ENCODE peak calls at places on chromosomes 16 and 17, in five cellular contexts. S is B cell; C is CD8-positive, alpha-beta T cell; V is progenitor cell of endocrine pancreas; Y is lung. P is an unnamed sample.

GRCh38 chr16:88356124-88356726 is 26.5 kb upstream of the ZNF469 start:
- DNase-seq in S (no peak), C (no peak), V (no peak), Y (no peak), P (no peak)

GRCh38 chr16:1181715-1182671 is 29.1 kb downstream of the CACNA1H start:
- DNase-seq in S (no peak), C (no peak), V (peak), Y (peak), P (no peak)

GRCh38 chr17:321386-321941 is 31.1 kb downstream of the RPH3AL start:
- DNase-seq in S (no peak), C (no peak), V (no peak), Y (no peak), P (no peak)

GRCh38 chr17:79991924-79992656 is 43.6 kb downstream of the TBC1D16 start:
- DNase-seq in S (no peak), C (no peak), V (no peak), Y (no peak), P (no peak)

GRCh38 chr17:16106161-16106891 is 106.7 kb downstream of the TTC19 start:
- DNase-seq in S (no peak), C (no peak), V (no peak), Y (no peak), P (no peak)

GRCh38 chr16:82761858-82762257 is 135.1 kb downstream of the CDH13 start:
- DNase-seq in S (no peak), C (no peak), V (no peak), Y (no peak), P (no peak)

GRCh38 chr16:11499295-11500089 is 87.2 kb downstream of the LITAF start:
- DNase-seq in S (no peak), C (no peak), V (no peak), Y (no peak), P (no peak)

GRCh38 chr17:49235896-49236295 is 5.3 kb upstream of the PHOSPHO1 start:
- DNase-seq in S (no peak), C (no peak), V (no peak), Y (no peak), P (no peak)

GRCh38 chr16:84647830-84648594 is at the start of gene KLHL36:
- DNase-seq in S (peak), C (peak), V (peak), Y (peak), P (peak)

GRCh38 chr17:65345261-65346060 is 208.3 kb downstream of the RGS9 start:
- DNase-seq in S (no peak), C (peak), V (no peak), Y (no peak), P (no peak)

GRCh38 chr16:76194621-76195015 is 82.6 kb upstream of the CNTNAP4 start:
- DNase-seq in S (no peak), C (no peak), V (no peak), Y (no peak), P (no peak)

GRCh38 chr17:56834380-56835258 is 668 bp downstream of the DGKE start:
- DNase-seq in S (peak), C (peak), V (peak), Y (no peak), P (peak)

GRCh38 chr17:41655611-41656111 is 31.3 kb upstream of the KRT17 start:
- DNase-seq in S (no peak), C (no peak), V (no peak), Y (peak), P (no peak)

GRCh38 chr17:28925912-28926365 is 23.1 kb upstream of the DHRS13 start:
- DNase-seq in S (peak), C (peak), V (no peak), Y (no peak), P (peak)

GRCh38 chr16:10594312-10594950 is 14.0 kb upstream of the EMP2 start:
- DNase-seq in S (no peak), C (no peak), V (no peak), Y (peak), P (no peak)

GRCh38 chr17:32267690-32268205 is 2.1 kb downstream of the RHBDL3 start:
- DNase-seq in S (no peak), C (no peak), V (no peak), Y (no peak), P (no peak)

GRCh38 chr16:27378871-27379580 is 22.9 kb upstream of the IL21R start:
- DNase-seq in S (no peak), C (peak), V (no peak), Y (no peak), P (no peak)

GRCh38 chr17:32490101-32490482 is 3.3 kb downstream of the CDK5R1 start:
- DNase-seq in S (no peak), C (no peak), V (no peak), Y (no peak), P (peak)

GRCh38 chr17:31586946-31587345 is 195.5 kb downstream of the RAB11FIP4 start:
- DNase-seq in S (no peak), C (no peak), V (no peak), Y (no peak), P (no peak)

GRCh38 chr17:78736526-78737079 is 45.5 kb downstream of the CYTH1 start:
- DNase-seq in S (peak), C (peak), V (no peak), Y (peak), P (peak)
- TF ChIP-seq CTCF in S (no peak), C (no peak), V (no peak), Y (no peak), P (no peak)

DNA sequence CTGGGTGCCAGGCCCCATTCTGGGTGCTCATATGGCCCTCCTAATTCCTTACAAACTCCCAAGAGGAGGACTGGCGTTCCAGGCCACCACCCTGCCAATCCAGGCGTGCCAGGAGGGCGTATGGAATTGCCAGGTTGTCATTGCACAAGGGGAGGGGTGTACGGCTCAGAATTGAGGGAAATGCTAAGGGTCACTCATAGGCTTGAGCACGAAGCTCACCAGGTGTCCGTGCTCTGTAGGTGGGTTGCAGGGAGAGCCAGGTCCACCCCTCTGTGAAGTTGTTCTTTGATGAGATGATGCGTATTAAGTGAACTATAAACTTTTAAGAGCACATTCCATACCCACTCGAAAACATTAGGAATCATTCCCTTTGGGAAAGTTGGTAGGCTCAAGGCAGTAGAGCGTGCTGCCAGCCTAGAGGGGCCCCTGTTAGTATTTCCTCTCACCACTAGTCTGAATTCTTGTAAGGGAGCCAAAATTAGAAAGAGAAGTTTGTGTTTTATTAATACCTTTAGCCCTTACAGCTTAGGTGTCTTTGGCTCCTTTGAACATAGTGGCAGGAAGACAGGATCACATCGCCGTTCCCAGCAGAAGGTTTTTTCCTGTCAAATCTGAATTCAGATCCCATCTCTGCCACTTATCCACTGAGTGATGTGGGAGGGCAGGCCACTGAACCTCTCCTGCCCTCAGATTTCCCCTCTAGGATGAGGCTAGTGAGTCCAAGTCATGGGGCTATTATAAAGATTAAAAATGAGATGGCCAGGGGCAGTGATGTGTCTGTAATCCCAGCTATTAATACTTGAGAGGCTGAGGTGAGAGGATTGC is 38.7 kb upstream of the NFAT5 start:
- DNase-seq in S (no peak), C (no peak), V (no peak), Y (no peak), P (no peak)
- TF ChIP-seq CTCF in S (no peak), C (no peak), V (no peak), Y (no peak), P (no peak)

GRCh38 chr17:43369986-43370385 is 28.8 kb upstream of the ARL4D start:
- DNase-seq in S (no peak), C (no peak), V (no peak), Y (no peak), P (no peak)

GRCh38 chr17:43366809-43367587 is 31.8 kb upstream of the ARL4D start:
- DNase-seq in S (no peak), C (no peak), V (no peak), Y (no peak), P (no peak)

GRCh38 chr17:43371227-43371821 is 27.5 kb upstream of the ARL4D start:
- DNase-seq in S (no peak), C (no peak), V (no peak), Y (no peak), P (no peak)

GRCh38 chr17:43367588-43368242 is 31.1 kb upstream of the ARL4D start:
- DNase-seq in S (no peak), C (no peak), V (no peak), Y (no peak), P (peak)

DNA sequence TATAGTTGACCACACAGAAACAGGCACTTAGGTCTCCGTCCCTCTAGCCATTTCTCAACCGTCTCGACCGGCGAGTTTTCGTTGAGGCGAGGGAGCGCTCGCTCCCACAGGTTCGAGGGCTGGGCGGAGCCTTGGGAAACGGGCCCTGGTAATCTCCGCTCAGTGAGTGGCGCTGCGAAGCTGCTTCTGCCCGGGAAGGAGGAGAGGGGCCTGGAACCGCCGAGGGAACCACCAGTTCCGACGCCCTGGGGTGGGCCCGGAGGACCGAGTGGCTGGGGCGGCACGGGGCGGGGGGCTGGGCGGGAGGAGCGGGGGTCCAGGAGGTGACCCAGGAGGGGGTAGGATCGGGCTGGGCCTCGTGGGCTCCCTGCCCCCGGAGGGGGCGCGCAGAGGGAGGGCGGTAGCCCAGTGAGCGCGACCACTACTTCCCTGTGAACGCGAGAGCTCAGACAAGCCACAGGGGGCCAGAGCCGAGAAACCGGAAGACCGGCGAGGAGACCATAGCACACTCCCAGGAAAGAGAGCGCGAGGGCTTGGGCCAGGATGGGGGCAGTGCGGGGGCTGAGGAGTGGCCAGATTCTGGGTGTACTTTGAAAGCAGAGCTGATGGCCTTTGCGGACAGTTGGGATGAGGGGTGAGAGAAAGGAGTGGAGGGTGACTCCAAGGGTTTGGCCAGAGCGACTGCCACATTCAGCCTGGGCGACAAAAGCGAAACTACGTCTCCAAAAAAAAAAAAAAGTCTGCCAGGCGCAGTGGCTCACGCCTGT is 29.9 kb upstream of the ARL4D start:
- DNase-seq in S (peak), C (peak), V (peak), Y (peak), P (peak)
- TF ChIP-seq CTCF in S (no peak), C (no peak), V (no peak), Y (no peak), P (peak)

DNA sequence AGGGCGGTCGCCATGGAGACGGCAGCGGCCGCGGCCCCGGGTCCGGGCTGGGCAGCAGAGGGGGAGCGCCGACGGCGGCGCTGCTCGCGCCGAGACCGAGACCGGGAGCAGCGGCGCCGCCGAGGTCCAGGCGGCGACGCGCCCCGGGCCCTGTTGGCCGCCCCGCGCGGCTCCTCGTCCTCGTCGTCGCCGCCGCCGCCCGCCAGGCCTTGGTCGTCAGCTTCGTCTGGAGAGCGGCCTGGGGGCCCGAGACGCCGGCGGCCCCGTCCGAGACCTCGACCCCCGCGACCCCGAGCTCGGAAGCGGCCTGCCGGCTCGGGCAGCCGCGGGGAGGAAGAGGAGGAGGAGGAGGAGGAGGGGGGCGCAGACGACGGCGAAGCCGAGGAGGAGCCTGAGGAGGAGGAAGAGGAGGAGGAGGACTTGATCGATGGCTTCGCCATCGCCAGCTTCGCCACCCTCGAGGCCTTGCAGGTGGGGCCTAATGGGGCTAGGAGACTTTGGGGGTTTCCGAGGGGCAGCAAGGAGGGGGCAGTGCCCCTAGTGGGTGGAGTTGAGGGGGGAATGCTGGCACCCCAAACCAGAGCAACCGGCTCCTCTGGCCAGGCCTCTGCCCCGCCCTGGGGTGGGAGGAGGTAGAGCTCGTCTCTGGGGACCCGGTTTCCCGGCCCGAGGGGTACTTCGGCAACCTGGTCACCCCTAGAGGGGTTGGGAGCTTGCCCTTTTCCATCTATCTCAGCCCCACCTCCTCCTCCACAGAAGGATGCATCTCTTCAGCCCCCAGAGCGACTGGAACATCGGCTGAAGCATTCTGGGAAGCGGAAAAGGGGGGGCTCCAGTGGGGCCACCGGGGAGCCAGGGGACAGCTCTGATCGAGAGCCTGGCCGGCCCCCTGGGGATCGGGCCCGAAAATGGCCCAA is 1.5 kb downstream of the FBRS start:
- DNase-seq in S (peak), C (peak), V (no peak), Y (no peak), P (no peak)
- TF ChIP-seq CTCF in S (no peak), C (no peak), V (peak), Y (no peak), P (no peak)